ENCODE peak calls at places on chromosome 2, in ten cellular contexts. C is progenitor cell of endocrine pancreas; Q is left ventricle myocardium inferior; G is tibial nerve; K is activated CD8-positive, alpha-beta memory T cell treated with anti-CD3 and anti-CD28 coated beads for 1 hour; L is stomach; I is stimulated activated naive CD8-positive, alpha-beta T cell treated with anti-CD3 and anti-CD28 coated beads, Interleukin-15, Interleukin-2, amounts not matched to agents 100 U/mL and 50 U/mL, for 24 hours; R is neuronal stem cell; T is fibroblast of pulmonary artery; P is activated T-helper 9 cell treated with anti-CD3 and anti-CD28 coated beads, Interleukin-2, amount 50 U/mL, for 16 hours. B is an unnamed sample.

GRCh38 chr2:72846171-72847095 is 20.6 kb upstream of the EXOC6B start:
- DNase-seq in C (no peak), Q (no peak), G (no peak), K (no peak), L (no peak), I (no peak), R (no peak), T (no peak), P (no peak), B (no peak)

GRCh38 chr2:112957511-112957910 is 20.3 kb upstream of the IL36G start:
- DNase-seq in C (no peak), Q (no peak), G (no peak), K (no peak), L (no peak), I (no peak), R (no peak), T (no peak), P (no peak), B (no peak)

GRCh38 chr2:149119358-149119757 is 80.9 kb downstream of the LYPD6B start:
- DNase-seq in C (no peak), Q (no peak), G (no peak), K (no peak), L (no peak), I (no peak), R (no peak), T (no peak), P (no peak), B (no peak)

GRCh38 chr2:215540646-215541045 is 104.8 kb upstream of the FN1 start:
- DNase-seq in C (no peak), Q (no peak), G (no peak), K (no peak), L (no peak), I (no peak), R (no peak), T (peak), P (no peak), B (no peak)

GRCh38 chr2:81976998-81977397 is 1672.4 kb upstream of the LRRTM1 start:
- DNase-seq in C (no peak), Q (no peak), G (no peak), K (no peak), L (no peak), I (no peak), R (no peak), T (peak), P (no peak), B (no peak)

GRCh38 chr2:186603208-186603765 is 13.4 kb downstream of the ITGAV start:
- DNase-seq in C (no peak), Q (no peak), G (no peak), K (no peak), L (no peak), I (no peak), R (no peak), T (peak), P (no peak), B (no peak)

GRCh38 chr2:8306530-8307351 is 375.1 kb upstream of the ID2 start:
- DNase-seq in C (no peak), Q (no peak), G (no peak), K (no peak), L (no peak), I (no peak), R (no peak), T (peak), P (no peak), B (no peak)

GRCh38 chr2:9230051-9230802 is 23.6 kb downstream of the ASAP2 start:
- DNase-seq in C (no peak), Q (peak), G (no peak), K (no peak), L (no peak), I (no peak), R (no peak), T (no peak), P (no peak), B (no peak)

GRCh38 chr2:56130463-56131070 is 53.2 kb upstream of the CCDC85A start:
- DNase-seq in C (no peak), Q (no peak), G (no peak), K (no peak), L (no peak), I (no peak), R (no peak), T (peak), P (no peak), B (no peak)

GRCh38 chr2:105789745-105790466 is 45.2 kb downstream of the NCK2 start:
- DNase-seq in C (no peak), Q (no peak), G (no peak), K (peak), L (no peak), I (peak), R (no peak), T (peak), P (peak), B (no peak)

GRCh38 chr2:241373449-241373848 is 17.4 kb downstream of the FARP2 start:
- DNase-seq in C (no peak), Q (no peak), G (no peak), K (no peak), L (no peak), I (no peak), R (no peak), T (no peak), P (no peak), B (no peak)

GRCh38 chr2:8515390-8515761 is 166.5 kb upstream of the ID2 start:
- DNase-seq in C (no peak), Q (no peak), G (no peak), K (peak), L (peak), I (peak), R (no peak), T (no peak), P (peak), B (peak)